ENCODE peak calls at places on chromosomes 4 and X, in nine cellular contexts. One of them, this sample, is unnamed.

GRCh38 chr4:112005027-112005426 is 140.2 kb upstream of the FAM241A start:
- DNase-seq in stimulated activated CD4-positive, alpha-beta T cell treated with anti-CD3 and anti-CD28 coated beads, TNF-alpha, amount 100 ng/mL, for 48 hours: no peak
- DNase-seq in endothelial cell: no peak
- DNase-seq in progenitor cell of endocrine pancreas: no peak
- DNase-seq in activated CD8-positive, alpha-beta memory T cell treated with anti-CD3 and anti-CD28 coated beads for 4 hours: no peak
- DNase-seq in aorta: no peak
- DNase-seq in amygdala: no peak
- DNase-seq in NCI-H187 treated with DMSO at 0.1 percent for 48 hours: no peak
- DNase-seq in activated naive CD4-positive, alpha-beta T cell treated with Interleukin-2 at 50 U/mL for 16 hours: no peak
- DNase-seq in this sample: no peak

GRCh38 chrX:119468186-119468929 is at the start of gene SLC25A5:
- DNase-seq in NCI-H187 treated with DMSO at 0.1 percent for 48 hours: peak
- DNase-seq in amygdala: peak
- DNase-seq in activated CD8-positive, alpha-beta memory T cell treated with anti-CD3 and anti-CD28 coated beads for 4 hours: peak
- DNase-seq in aorta: peak
- DNase-seq in stimulated activated CD4-positive, alpha-beta T cell treated with anti-CD3 and anti-CD28 coated beads, TNF-alpha, amount 100 ng/mL, for 48 hours: peak
- DNase-seq in endothelial cell: peak
- DNase-seq in progenitor cell of endocrine pancreas: peak
- DNase-seq in activated naive CD4-positive, alpha-beta T cell treated with Interleukin-2 at 50 U/mL for 16 hours: peak
- DNase-seq in this sample: peak

GRCh38 chrX:40418413-40419195 is 162.2 kb upstream of the ATP6AP2 start:
- DNase-seq in aorta: no peak
- DNase-seq in stimulated activated CD4-positive, alpha-beta T cell treated with anti-CD3 and anti-CD28 coated beads, TNF-alpha, amount 100 ng/mL, for 48 hours: no peak
- DNase-seq in activated naive CD4-positive, alpha-beta T cell treated with Interleukin-2 at 50 U/mL for 16 hours: no peak
- DNase-seq in progenitor cell of endocrine pancreas: no peak
- DNase-seq in amygdala: no peak
- DNase-seq in NCI-H187 treated with DMSO at 0.1 percent for 48 hours: no peak
- DNase-seq in endothelial cell: no peak
- DNase-seq in activated CD8-positive, alpha-beta memory T cell treated with anti-CD3 and anti-CD28 coated beads for 4 hours: no peak
- DNase-seq in this sample: no peak

GRCh38 chr4:17447056-17447455 is 64.8 kb downstream of the QDPR start:
- DNase-seq in progenitor cell of endocrine pancreas: no peak
- DNase-seq in stimulated activated CD4-positive, alpha-beta T cell treated with anti-CD3 and anti-CD28 coated beads, TNF-alpha, amount 100 ng/mL, for 48 hours: no peak
- DNase-seq in NCI-H187 treated with DMSO at 0.1 percent for 48 hours: no peak
- DNase-seq in activated naive CD4-positive, alpha-beta T cell treated with Interleukin-2 at 50 U/mL for 16 hours: no peak
- DNase-seq in amygdala: no peak
- DNase-seq in aorta: no peak
- DNase-seq in activated CD8-positive, alpha-beta memory T cell treated with anti-CD3 and anti-CD28 coated beads for 4 hours: no peak
- DNase-seq in endothelial cell: no peak
- DNase-seq in this sample: no peak

GRCh38 chrX:19514791-19515614 is at the start of gene MAP3K15:
- DNase-seq in stimulated activated CD4-positive, alpha-beta T cell treated with anti-CD3 and anti-CD28 coated beads, TNF-alpha, amount 100 ng/mL, for 48 hours: no peak
- DNase-seq in NCI-H187 treated with DMSO at 0.1 percent for 48 hours: no peak
- DNase-seq in amygdala: peak
- DNase-seq in progenitor cell of endocrine pancreas: peak
- DNase-seq in activated naive CD4-positive, alpha-beta T cell treated with Interleukin-2 at 50 U/mL for 16 hours: peak
- DNase-seq in aorta: no peak
- DNase-seq in activated CD8-positive, alpha-beta memory T cell treated with anti-CD3 and anti-CD28 coated beads for 4 hours: no peak
- DNase-seq in endothelial cell: peak
- DNase-seq in this sample: no peak

GRCh38 chr4:85720736-85721135 is 245.8 kb downstream of the ARHGAP24 start:
- DNase-seq in progenitor cell of endocrine pancreas: no peak
- DNase-seq in endothelial cell: no peak
- DNase-seq in amygdala: no peak
- DNase-seq in aorta: no peak
- DNase-seq in NCI-H187 treated with DMSO at 0.1 percent for 48 hours: no peak
- DNase-seq in stimulated activated CD4-positive, alpha-beta T cell treated with anti-CD3 and anti-CD28 coated beads, TNF-alpha, amount 100 ng/mL, for 48 hours: no peak
- DNase-seq in activated naive CD4-positive, alpha-beta T cell treated with Interleukin-2 at 50 U/mL for 16 hours: no peak
- DNase-seq in activated CD8-positive, alpha-beta memory T cell treated with anti-CD3 and anti-CD28 coated beads for 4 hours: no peak
- DNase-seq in this sample: no peak

GRCh38 chr4:180913750-180914149 is 1329.5 kb upstream of the TENM3 start:
- DNase-seq in activated naive CD4-positive, alpha-beta T cell treated with Interleukin-2 at 50 U/mL for 16 hours: no peak
- DNase-seq in stimulated activated CD4-positive, alpha-beta T cell treated with anti-CD3 and anti-CD28 coated beads, TNF-alpha, amount 100 ng/mL, for 48 hours: no peak
- DNase-seq in endothelial cell: no peak
- DNase-seq in activated CD8-positive, alpha-beta memory T cell treated with anti-CD3 and anti-CD28 coated beads for 4 hours: no peak
- DNase-seq in progenitor cell of endocrine pancreas: no peak
- DNase-seq in amygdala: no peak
- DNase-seq in aorta: no peak
- DNase-seq in NCI-H187 treated with DMSO at 0.1 percent for 48 hours: no peak
- DNase-seq in this sample: no peak

GRCh38 chr4:140533951-140534480 is 10.0 kb downstream of the ELMOD2 start:
- DNase-seq in progenitor cell of endocrine pancreas: no peak
- DNase-seq in endothelial cell: no peak
- DNase-seq in activated CD8-positive, alpha-beta memory T cell treated with anti-CD3 and anti-CD28 coated beads for 4 hours: no peak
- DNase-seq in amygdala: no peak
- DNase-seq in activated naive CD4-positive, alpha-beta T cell treated with Interleukin-2 at 50 U/mL for 16 hours: no peak
- DNase-seq in NCI-H187 treated with DMSO at 0.1 percent for 48 hours: no peak
- DNase-seq in stimulated activated CD4-positive, alpha-beta T cell treated with anti-CD3 and anti-CD28 coated beads, TNF-alpha, amount 100 ng/mL, for 48 hours: no peak
- DNase-seq in aorta: no peak
- DNase-seq in this sample: no peak

GRCh38 chr4:1593038-1593417 is 91.1 kb downstream of the FAM53A start:
- DNase-seq in endothelial cell: no peak
- DNase-seq in progenitor cell of endocrine pancreas: no peak
- DNase-seq in activated naive CD4-positive, alpha-beta T cell treated with Interleukin-2 at 50 U/mL for 16 hours: no peak
- DNase-seq in stimulated activated CD4-positive, alpha-beta T cell treated with anti-CD3 and anti-CD28 coated beads, TNF-alpha, amount 100 ng/mL, for 48 hours: no peak
- DNase-seq in activated CD8-positive, alpha-beta memory T cell treated with anti-CD3 and anti-CD28 coated beads for 4 hours: no peak
- DNase-seq in aorta: peak
- DNase-seq in NCI-H187 treated with DMSO at 0.1 percent for 48 hours: no peak
- DNase-seq in amygdala: no peak
- DNase-seq in this sample: peak

GRCh38 chrX:44130189-44130588 is 157.0 kb upstream of the NDP start:
- DNase-seq in amygdala: no peak
- DNase-seq in aorta: no peak
- DNase-seq in activated naive CD4-positive, alpha-beta T cell treated with Interleukin-2 at 50 U/mL for 16 hours: no peak
- DNase-seq in NCI-H187 treated with DMSO at 0.1 percent for 48 hours: no peak
- DNase-seq in stimulated activated CD4-positive, alpha-beta T cell treated with anti-CD3 and anti-CD28 coated beads, TNF-alpha, amount 100 ng/mL, for 48 hours: no peak
- DNase-seq in progenitor cell of endocrine pancreas: no peak
- DNase-seq in endothelial cell: no peak
- DNase-seq in activated CD8-positive, alpha-beta memory T cell treated with anti-CD3 and anti-CD28 coated beads for 4 hours: no peak
- DNase-seq in this sample: no peak

GRCh38 chrX:69163936-69164741 is 1.1 kb downstream of the PJA1 start:
- DNase-seq in progenitor cell of endocrine pancreas: no peak
- DNase-seq in activated naive CD4-positive, alpha-beta T cell treated with Interleukin-2 at 50 U/mL for 16 hours: peak
- DNase-seq in stimulated activated CD4-positive, alpha-beta T cell treated with anti-CD3 and anti-CD28 coated beads, TNF-alpha, amount 100 ng/mL, for 48 hours: no peak
- DNase-seq in endothelial cell: no peak
- DNase-seq in activated CD8-positive, alpha-beta memory T cell treated with anti-CD3 and anti-CD28 coated beads for 4 hours: peak
- DNase-seq in amygdala: peak
- DNase-seq in NCI-H187 treated with DMSO at 0.1 percent for 48 hours: no peak
- DNase-seq in aorta: no peak
- DNase-seq in this sample: no peak

GRCh38 chr4:71550220-71551190 is 211.7 kb downstream of the SLC4A4 start:
- DNase-seq in amygdala: no peak
- DNase-seq in aorta: no peak
- DNase-seq in stimulated activated CD4-positive, alpha-beta T cell treated with anti-CD3 and anti-CD28 coated beads, TNF-alpha, amount 100 ng/mL, for 48 hours: no peak
- DNase-seq in progenitor cell of endocrine pancreas: no peak
- DNase-seq in activated naive CD4-positive, alpha-beta T cell treated with Interleukin-2 at 50 U/mL for 16 hours: no peak
- DNase-seq in endothelial cell: no peak
- DNase-seq in NCI-H187 treated with DMSO at 0.1 percent for 48 hours: no peak
- DNase-seq in activated CD8-positive, alpha-beta memory T cell treated with anti-CD3 and anti-CD28 coated beads for 4 hours: no peak
- DNase-seq in this sample: no peak

GRCh38 chr4:168769416-168769815 is 240.6 kb downstream of the CBR4 start:
- DNase-seq in activated CD8-positive, alpha-beta memory T cell treated with anti-CD3 and anti-CD28 coated beads for 4 hours: no peak
- DNase-seq in activated naive CD4-positive, alpha-beta T cell treated with Interleukin-2 at 50 U/mL for 16 hours: no peak
- DNase-seq in amygdala: no peak
- DNase-seq in endothelial cell: no peak
- DNase-seq in progenitor cell of endocrine pancreas: no peak
- DNase-seq in NCI-H187 treated with DMSO at 0.1 percent for 48 hours: no peak
- DNase-seq in aorta: no peak
- DNase-seq in stimulated activated CD4-positive, alpha-beta T cell treated with anti-CD3 and anti-CD28 coated beads, TNF-alpha, amount 100 ng/mL, for 48 hours: no peak
- DNase-seq in this sample: no peak

GRCh38 chrX:110402091-110402854 is 43.6 kb downstream of the RTL9 start:
- DNase-seq in progenitor cell of endocrine pancreas: no peak
- DNase-seq in stimulated activated CD4-positive, alpha-beta T cell treated with anti-CD3 and anti-CD28 coated beads, TNF-alpha, amount 100 ng/mL, for 48 hours: no peak
- DNase-seq in activated naive CD4-positive, alpha-beta T cell treated with Interleukin-2 at 50 U/mL for 16 hours: no peak
- DNase-seq in amygdala: no peak
- DNase-seq in aorta: peak
- DNase-seq in activated CD8-positive, alpha-beta memory T cell treated with anti-CD3 and anti-CD28 coated beads for 4 hours: no peak
- DNase-seq in endothelial cell: no peak
- DNase-seq in NCI-H187 treated with DMSO at 0.1 percent for 48 hours: no peak
- DNase-seq in this sample: peak

GRCh38 chr4:15742083-15742582 is 36.0 kb upstream of the CD38 start:
- DNase-seq in NCI-H187 treated with DMSO at 0.1 percent for 48 hours: no peak
- DNase-seq in amygdala: no peak
- DNase-seq in activated naive CD4-positive, alpha-beta T cell treated with Interleukin-2 at 50 U/mL for 16 hours: no peak
- DNase-seq in activated CD8-positive, alpha-beta memory T cell treated with anti-CD3 and anti-CD28 coated beads for 4 hours: no peak
- DNase-seq in progenitor cell of endocrine pancreas: no peak
- DNase-seq in endothelial cell: no peak
- DNase-seq in stimulated activated CD4-positive, alpha-beta T cell treated with anti-CD3 and anti-CD28 coated beads, TNF-alpha, amount 100 ng/mL, for 48 hours: no peak
- DNase-seq in aorta: no peak
- DNase-seq in this sample: no peak

GRCh38 chr4:56434599-56435000 is 815 bp downstream of the PPAT start:
- DNase-seq in progenitor cell of endocrine pancreas: no peak
- DNase-seq in NCI-H187 treated with DMSO at 0.1 percent for 48 hours: no peak
- DNase-seq in amygdala: no peak
- DNase-seq in stimulated activated CD4-positive, alpha-beta T cell treated with anti-CD3 and anti-CD28 coated beads, TNF-alpha, amount 100 ng/mL, for 48 hours: peak
- DNase-seq in endothelial cell: no peak
- DNase-seq in activated CD8-positive, alpha-beta memory T cell treated with anti-CD3 and anti-CD28 coated beads for 4 hours: no peak
- DNase-seq in activated naive CD4-positive, alpha-beta T cell treated with Interleukin-2 at 50 U/mL for 16 hours: no peak
- DNase-seq in aorta: no peak
- DNase-seq in this sample: no peak

GRCh38 chrX:53251307-53251706 is 26.3 kb upstream of the KDM5C start:
- DNase-seq in aorta: no peak
- DNase-seq in progenitor cell of endocrine pancreas: no peak
- DNase-seq in NCI-H187 treated with DMSO at 0.1 percent for 48 hours: no peak
- DNase-seq in activated CD8-positive, alpha-beta memory T cell treated with anti-CD3 and anti-CD28 coated beads for 4 hours: no peak
- DNase-seq in stimulated activated CD4-positive, alpha-beta T cell treated with anti-CD3 and anti-CD28 coated beads, TNF-alpha, amount 100 ng/mL, for 48 hours: no peak
- DNase-seq in activated naive CD4-positive, alpha-beta T cell treated with Interleukin-2 at 50 U/mL for 16 hours: no peak
- DNase-seq in amygdala: no peak
- DNase-seq in endothelial cell: no peak
- DNase-seq in this sample: no peak

GRCh38 chrX:131841496-131842410 is 181.3 kb upstream of the STK26 start:
- DNase-seq in amygdala: no peak
- DNase-seq in activated CD8-positive, alpha-beta memory T cell treated with anti-CD3 and anti-CD28 coated beads for 4 hours: no peak
- DNase-seq in endothelial cell: no peak
- DNase-seq in progenitor cell of endocrine pancreas: peak
- DNase-seq in stimulated activated CD4-positive, alpha-beta T cell treated with anti-CD3 and anti-CD28 coated beads, TNF-alpha, amount 100 ng/mL, for 48 hours: no peak
- DNase-seq in activated naive CD4-positive, alpha-beta T cell treated with Interleukin-2 at 50 U/mL for 16 hours: peak
- DNase-seq in aorta: no peak
- DNase-seq in NCI-H187 treated with DMSO at 0.1 percent for 48 hours: peak
- DNase-seq in this sample: no peak

GRCh38 chr4:43330288-43330687 is 437.8 kb downstream of the GRXCR1 start:
- DNase-seq in NCI-H187 treated with DMSO at 0.1 percent for 48 hours: no peak
- DNase-seq in stimulated activated CD4-positive, alpha-beta T cell treated with anti-CD3 and anti-CD28 coated beads, TNF-alpha, amount 100 ng/mL, for 48 hours: no peak
- DNase-seq in endothelial cell: no peak
- DNase-seq in activated CD8-positive, alpha-beta memory T cell treated with anti-CD3 and anti-CD28 coated beads for 4 hours: no peak
- DNase-seq in amygdala: no peak
- DNase-seq in progenitor cell of endocrine pancreas: no peak
- DNase-seq in aorta: no peak
- DNase-seq in activated naive CD4-positive, alpha-beta T cell treated with Interleukin-2 at 50 U/mL for 16 hours: no peak
- DNase-seq in this sample: no peak

GRCh38 chr4:110637408-110638131 is 14.7 kb upstream of the PITX2 start:
- DNase-seq in progenitor cell of endocrine pancreas: no peak
- DNase-seq in NCI-H187 treated with DMSO at 0.1 percent for 48 hours: no peak
- DNase-seq in activated naive CD4-positive, alpha-beta T cell treated with Interleukin-2 at 50 U/mL for 16 hours: no peak
- DNase-seq in aorta: no peak
- DNase-seq in amygdala: no peak
- DNase-seq in activated CD8-positive, alpha-beta memory T cell treated with anti-CD3 and anti-CD28 coated beads for 4 hours: no peak
- DNase-seq in endothelial cell: peak
- DNase-seq in stimulated activated CD4-positive, alpha-beta T cell treated with anti-CD3 and anti-CD28 coated beads, TNF-alpha, amount 100 ng/mL, for 48 hours: no peak
- DNase-seq in this sample: no peak

GRCh38 chr4:140662082-140662869 is 93.5 kb upstream of the UCP1 start:
- DNase-seq in amygdala: no peak
- DNase-seq in progenitor cell of endocrine pancreas: no peak
- DNase-seq in activated naive CD4-positive, alpha-beta T cell treated with Interleukin-2 at 50 U/mL for 16 hours: no peak
- DNase-seq in aorta: no peak
- DNase-seq in activated CD8-positive, alpha-beta memory T cell treated with anti-CD3 and anti-CD28 coated beads for 4 hours: no peak
- DNase-seq in stimulated activated CD4-positive, alpha-beta T cell treated with anti-CD3 and anti-CD28 coated beads, TNF-alpha, amount 100 ng/mL, for 48 hours: no peak
- DNase-seq in endothelial cell: no peak
- DNase-seq in NCI-H187 treated with DMSO at 0.1 percent for 48 hours: no peak
- DNase-seq in this sample: no peak

GRCh38 chrX:33330798-33331197 is 119.4 kb upstream of the DMD start:
- DNase-seq in NCI-H187 treated with DMSO at 0.1 percent for 48 hours: no peak
- DNase-seq in activated CD8-positive, alpha-beta memory T cell treated with anti-CD3 and anti-CD28 coated beads for 4 hours: no peak
- DNase-seq in endothelial cell: no peak
- DNase-seq in stimulated activated CD4-positive, alpha-beta T cell treated with anti-CD3 and anti-CD28 coated beads, TNF-alpha, amount 100 ng/mL, for 48 hours: no peak
- DNase-seq in aorta: no peak
- DNase-seq in amygdala: no peak
- DNase-seq in activated naive CD4-positive, alpha-beta T cell treated with Interleukin-2 at 50 U/mL for 16 hours: no peak
- DNase-seq in progenitor cell of endocrine pancreas: no peak
- DNase-seq in this sample: no peak

GRCh38 chr4:3312362-3312761 is 19.5 kb downstream of the RGS12 start:
- DNase-seq in NCI-H187 treated with DMSO at 0.1 percent for 48 hours: no peak
- DNase-seq in aorta: peak
- DNase-seq in amygdala: no peak
- DNase-seq in activated CD8-positive, alpha-beta memory T cell treated with anti-CD3 and anti-CD28 coated beads for 4 hours: no peak
- DNase-seq in endothelial cell: no peak
- DNase-seq in progenitor cell of endocrine pancreas: no peak
- DNase-seq in stimulated activated CD4-positive, alpha-beta T cell treated with anti-CD3 and anti-CD28 coated beads, TNF-alpha, amount 100 ng/mL, for 48 hours: no peak
- DNase-seq in activated naive CD4-positive, alpha-beta T cell treated with Interleukin-2 at 50 U/mL for 16 hours: no peak
- DNase-seq in this sample: no peak

GRCh38 chr4:96675916-96676315 is 836.0 kb downstream of the PDHA2 start:
- DNase-seq in activated naive CD4-positive, alpha-beta T cell treated with Interleukin-2 at 50 U/mL for 16 hours: no peak
- DNase-seq in endothelial cell: no peak
- DNase-seq in stimulated activated CD4-positive, alpha-beta T cell treated with anti-CD3 and anti-CD28 coated beads, TNF-alpha, amount 100 ng/mL, for 48 hours: no peak
- DNase-seq in aorta: no peak
- DNase-seq in progenitor cell of endocrine pancreas: no peak
- DNase-seq in activated CD8-positive, alpha-beta memory T cell treated with anti-CD3 and anti-CD28 coated beads for 4 hours: no peak
- DNase-seq in NCI-H187 treated with DMSO at 0.1 percent for 48 hours: no peak
- DNase-seq in amygdala: no peak
- DNase-seq in this sample: no peak

GRCh38 chr4:146275370-146275769 is 61.0 kb downstream of the REELD1 start:
- DNase-seq in progenitor cell of endocrine pancreas: no peak
- DNase-seq in amygdala: no peak
- DNase-seq in endothelial cell: no peak
- DNase-seq in activated naive CD4-positive, alpha-beta T cell treated with Interleukin-2 at 50 U/mL for 16 hours: no peak
- DNase-seq in activated CD8-positive, alpha-beta memory T cell treated with anti-CD3 and anti-CD28 coated beads for 4 hours: no peak
- DNase-seq in stimulated activated CD4-positive, alpha-beta T cell treated with anti-CD3 and anti-CD28 coated beads, TNF-alpha, amount 100 ng/mL, for 48 hours: no peak
- DNase-seq in NCI-H187 treated with DMSO at 0.1 percent for 48 hours: no peak
- DNase-seq in aorta: no peak
- DNase-seq in this sample: no peak

GRCh38 chr4:55864577-55865223 is 11.3 kb downstream of the EXOC1 start:
- DNase-seq in activated naive CD4-positive, alpha-beta T cell treated with Interleukin-2 at 50 U/mL for 16 hours: no peak
- DNase-seq in activated CD8-positive, alpha-beta memory T cell treated with anti-CD3 and anti-CD28 coated beads for 4 hours: no peak
- DNase-seq in amygdala: no peak
- DNase-seq in endothelial cell: no peak
- DNase-seq in stimulated activated CD4-positive, alpha-beta T cell treated with anti-CD3 and anti-CD28 coated beads, TNF-alpha, amount 100 ng/mL, for 48 hours: no peak
- DNase-seq in progenitor cell of endocrine pancreas: no peak
- DNase-seq in aorta: no peak
- DNase-seq in NCI-H187 treated with DMSO at 0.1 percent for 48 hours: no peak
- DNase-seq in this sample: no peak

GRCh38 chr4:84837751-84838150 is 128.7 kb downstream of the WDFY3 start:
- DNase-seq in aorta: no peak
- DNase-seq in stimulated activated CD4-positive, alpha-beta T cell treated with anti-CD3 and anti-CD28 coated beads, TNF-alpha, amount 100 ng/mL, for 48 hours: no peak
- DNase-seq in activated naive CD4-positive, alpha-beta T cell treated with Interleukin-2 at 50 U/mL for 16 hours: no peak
- DNase-seq in amygdala: no peak
- DNase-seq in progenitor cell of endocrine pancreas: no peak
- DNase-seq in activated CD8-positive, alpha-beta memory T cell treated with anti-CD3 and anti-CD28 coated beads for 4 hours: no peak
- DNase-seq in endothelial cell: no peak
- DNase-seq in NCI-H187 treated with DMSO at 0.1 percent for 48 hours: no peak
- DNase-seq in this sample: no peak

GRCh38 chrX:19593684-19594083 is 78.4 kb upstream of the MAP3K15 start:
- DNase-seq in stimulated activated CD4-positive, alpha-beta T cell treated with anti-CD3 and anti-CD28 coated beads, TNF-alpha, amount 100 ng/mL, for 48 hours: no peak
- DNase-seq in NCI-H187 treated with DMSO at 0.1 percent for 48 hours: no peak
- DNase-seq in aorta: no peak
- DNase-seq in amygdala: no peak
- DNase-seq in activated CD8-positive, alpha-beta memory T cell treated with anti-CD3 and anti-CD28 coated beads for 4 hours: no peak
- DNase-seq in progenitor cell of endocrine pancreas: no peak
- DNase-seq in activated naive CD4-positive, alpha-beta T cell treated with Interleukin-2 at 50 U/mL for 16 hours: no peak
- DNase-seq in endothelial cell: no peak
- DNase-seq in this sample: no peak

GRCh38 chrX:118627084-118627758 is 100.2 kb upstream of the IL13RA1 start:
- DNase-seq in amygdala: no peak
- DNase-seq in activated naive CD4-positive, alpha-beta T cell treated with Interleukin-2 at 50 U/mL for 16 hours: no peak
- DNase-seq in NCI-H187 treated with DMSO at 0.1 percent for 48 hours: no peak
- DNase-seq in aorta: no peak
- DNase-seq in activated CD8-positive, alpha-beta memory T cell treated with anti-CD3 and anti-CD28 coated beads for 4 hours: no peak
- DNase-seq in stimulated activated CD4-positive, alpha-beta T cell treated with anti-CD3 and anti-CD28 coated beads, TNF-alpha, amount 100 ng/mL, for 48 hours: no peak
- DNase-seq in progenitor cell of endocrine pancreas: no peak
- DNase-seq in endothelial cell: no peak
- DNase-seq in this sample: no peak

GRCh38 chr4:76867377-76867776 is 30.6 kb downstream of the SOWAHB start:
- DNase-seq in endothelial cell: no peak
- DNase-seq in stimulated activated CD4-positive, alpha-beta T cell treated with anti-CD3 and anti-CD28 coated beads, TNF-alpha, amount 100 ng/mL, for 48 hours: no peak
- DNase-seq in activated naive CD4-positive, alpha-beta T cell treated with Interleukin-2 at 50 U/mL for 16 hours: no peak
- DNase-seq in NCI-H187 treated with DMSO at 0.1 percent for 48 hours: no peak
- DNase-seq in aorta: no peak
- DNase-seq in amygdala: no peak
- DNase-seq in activated CD8-positive, alpha-beta memory T cell treated with anti-CD3 and anti-CD28 coated beads for 4 hours: no peak
- DNase-seq in progenitor cell of endocrine pancreas: no peak
- DNase-seq in this sample: no peak

GRCh38 chrX:80335062-80335830 is 85.0 kb upstream of the TENT5D start:
- DNase-seq in progenitor cell of endocrine pancreas: no peak
- DNase-seq in endothelial cell: peak
- DNase-seq in aorta: peak
- DNase-seq in activated CD8-positive, alpha-beta memory T cell treated with anti-CD3 and anti-CD28 coated beads for 4 hours: no peak
- DNase-seq in amygdala: no peak
- DNase-seq in activated naive CD4-positive, alpha-beta T cell treated with Interleukin-2 at 50 U/mL for 16 hours: peak
- DNase-seq in NCI-H187 treated with DMSO at 0.1 percent for 48 hours: peak
- DNase-seq in stimulated activated CD4-positive, alpha-beta T cell treated with anti-CD3 and anti-CD28 coated beads, TNF-alpha, amount 100 ng/mL, for 48 hours: no peak
- DNase-seq in this sample: peak